ENCODE peak calls at places on chromosomes 6 and 20, in six cellular contexts. One of them, this sample, is unnamed.

GRCh38 chr20:59006864-59007757 is at the start of gene CTSZ:
- DNase-seq in OCI-LY7: peak
- DNase-seq in right lobe of liver: peak
- DNase-seq in non-pigmented ciliary epithelial cell: no peak
- DNase-seq in lower lobe of right lung: peak
- DNase-seq in stimulated activated CD8-positive, alpha-beta memory T cell treated with anti-CD3 and anti-CD28 coated beads, Interleukin-15, amount 100 ng/mL, for 4 hours: peak
- DNase-seq in this sample: no peak

GRCh38 chr6:45548657-45549515 is 171.2 kb upstream of the SUPT3H start:
- DNase-seq in OCI-LY7: no peak
- DNase-seq in right lobe of liver: no peak
- DNase-seq in non-pigmented ciliary epithelial cell: no peak
- DNase-seq in lower lobe of right lung: no peak
- DNase-seq in stimulated activated CD8-positive, alpha-beta memory T cell treated with anti-CD3 and anti-CD28 coated beads, Interleukin-15, amount 100 ng/mL, for 4 hours: no peak
- DNase-seq in this sample: no peak

GRCh38 chr6:111791415-111791814 is 81.8 kb downstream of the FYN start:
- DNase-seq in OCI-LY7: no peak
- DNase-seq in right lobe of liver: no peak
- DNase-seq in non-pigmented ciliary epithelial cell: no peak
- DNase-seq in lower lobe of right lung: no peak
- DNase-seq in stimulated activated CD8-positive, alpha-beta memory T cell treated with anti-CD3 and anti-CD28 coated beads, Interleukin-15, amount 100 ng/mL, for 4 hours: no peak
- DNase-seq in this sample: no peak

GRCh38 chr6:80547827-80548226 is 441.4 kb downstream of the BCKDHB start:
- DNase-seq in OCI-LY7: no peak
- DNase-seq in right lobe of liver: no peak
- DNase-seq in non-pigmented ciliary epithelial cell: peak
- DNase-seq in lower lobe of right lung: no peak
- DNase-seq in stimulated activated CD8-positive, alpha-beta memory T cell treated with anti-CD3 and anti-CD28 coated beads, Interleukin-15, amount 100 ng/mL, for 4 hours: no peak
- DNase-seq in this sample: no peak

GRCh38 chr20:22861231-22861980 is 173.7 kb upstream of the SSTR4 start:
- DNase-seq in OCI-LY7: no peak
- DNase-seq in right lobe of liver: no peak
- DNase-seq in non-pigmented ciliary epithelial cell: no peak
- DNase-seq in lower lobe of right lung: no peak
- DNase-seq in stimulated activated CD8-positive, alpha-beta memory T cell treated with anti-CD3 and anti-CD28 coated beads, Interleukin-15, amount 100 ng/mL, for 4 hours: no peak
- DNase-seq in this sample: no peak

GRCh38 chr6:11833626-11834592 is 55.3 kb upstream of the ADTRP start:
- DNase-seq in OCI-LY7: no peak
- DNase-seq in right lobe of liver: no peak
- DNase-seq in non-pigmented ciliary epithelial cell: no peak
- DNase-seq in lower lobe of right lung: peak
- DNase-seq in stimulated activated CD8-positive, alpha-beta memory T cell treated with anti-CD3 and anti-CD28 coated beads, Interleukin-15, amount 100 ng/mL, for 4 hours: no peak
- DNase-seq in this sample: no peak

GRCh38 chr6:87675004-87675681 is 26.9 kb downstream of the AKIRIN2 start:
- DNase-seq in OCI-LY7: no peak
- DNase-seq in right lobe of liver: no peak
- DNase-seq in non-pigmented ciliary epithelial cell: no peak
- DNase-seq in lower lobe of right lung: no peak
- DNase-seq in stimulated activated CD8-positive, alpha-beta memory T cell treated with anti-CD3 and anti-CD28 coated beads, Interleukin-15, amount 100 ng/mL, for 4 hours: no peak
- DNase-seq in this sample: no peak

GRCh38 chr20:3786665-3787639 is at the start of gene CENPB:
- DNase-seq in OCI-LY7: peak
- DNase-seq in right lobe of liver: peak
- DNase-seq in non-pigmented ciliary epithelial cell: no peak
- DNase-seq in lower lobe of right lung: peak
- DNase-seq in stimulated activated CD8-positive, alpha-beta memory T cell treated with anti-CD3 and anti-CD28 coated beads, Interleukin-15, amount 100 ng/mL, for 4 hours: peak
- DNase-seq in this sample: peak

GRCh38 chr20:33387177-33387576 is 14.1 kb downstream of the CDK5RAP1 start:
- DNase-seq in OCI-LY7: no peak
- DNase-seq in right lobe of liver: peak
- DNase-seq in non-pigmented ciliary epithelial cell: no peak
- DNase-seq in lower lobe of right lung: no peak
- DNase-seq in stimulated activated CD8-positive, alpha-beta memory T cell treated with anti-CD3 and anti-CD28 coated beads, Interleukin-15, amount 100 ng/mL, for 4 hours: no peak
- DNase-seq in this sample: no peak

GRCh38 chr6:113695506-113695905 is 161.6 kb upstream of the MARCKS start:
- DNase-seq in OCI-LY7: no peak
- DNase-seq in right lobe of liver: no peak
- DNase-seq in non-pigmented ciliary epithelial cell: no peak
- DNase-seq in lower lobe of right lung: no peak
- DNase-seq in stimulated activated CD8-positive, alpha-beta memory T cell treated with anti-CD3 and anti-CD28 coated beads, Interleukin-15, amount 100 ng/mL, for 4 hours: no peak
- DNase-seq in this sample: no peak

GRCh38 chr20:20441259-20441658 is 73.4 kb downstream of the INSM1 start:
- DNase-seq in OCI-LY7: no peak
- DNase-seq in right lobe of liver: no peak
- DNase-seq in non-pigmented ciliary epithelial cell: no peak
- DNase-seq in lower lobe of right lung: no peak
- DNase-seq in stimulated activated CD8-positive, alpha-beta memory T cell treated with anti-CD3 and anti-CD28 coated beads, Interleukin-15, amount 100 ng/mL, for 4 hours: no peak
- DNase-seq in this sample: no peak

This sample was measured in stimulated activated CD4-positive, alpha-beta T cell treated with anti-CD3 and anti-CD28 coated beads, Interleukin-15, amount 100 ng/mL, for 1 hour.